ENCODE peak calls at places on chromosomes 4 and X, in four cellular contexts. X, H, K and N are unnamed samples.

GRCh38 chr4:107978716-107979451 is 10.8 kb upstream of the HADH start:
- DNase-seq in X (peak), H (no peak), K (no peak), N (no peak)

GRCh38 chr4:60822986-60823385 is 377.1 kb upstream of the ADGRL3 start:
- DNase-seq in X (no peak), H (no peak), K (no peak), N (no peak)

GRCh38 chrX:40248822-40249221 is 151.1 kb upstream of the BCOR start:
- DNase-seq in X (no peak), H (no peak), K (no peak), N (peak)

GRCh38 chrX:39643533-39643932 is 454.2 kb downstream of the BCOR start:
- DNase-seq in X (no peak), H (no peak), K (no peak), N (no peak)

GRCh38 chr4:150039790-150040189 is 38.5 kb upstream of the DCLK2 start:
- DNase-seq in X (no peak), H (no peak), K (no peak), N (no peak)

GRCh38 chr4:99664703-99665102 is 7.1 kb upstream of the C4orf54 start:
- DNase-seq in X (no peak), H (no peak), K (no peak), N (no peak)

GRCh38 chr4:2832309-2832980 is 11.2 kb upstream of the ADD1 start:
- DNase-seq in X (no peak), H (no peak), K (peak), N (no peak)

GRCh38 chrX:39309721-39310152 is 508.5 kb downstream of the MID1IP1 start:
- DNase-seq in X (no peak), H (no peak), K (peak), N (peak)

GRCh38 chrX:124887572-124887971 is 432.1 kb upstream of the TEX13C start:
- DNase-seq in X (no peak), H (no peak), K (no peak), N (no peak)

GRCh38 chr4:171025776-171026175 is 787.4 kb upstream of the GALNTL6 start:
- DNase-seq in X (no peak), H (no peak), K (no peak), N (no peak)

GRCh38 chr4:78845469-78845868 is 69.3 kb downstream of the BMP2K start:
- DNase-seq in X (no peak), H (peak), K (no peak), N (no peak)

GRCh38 chrX:17689971-17690409 is 47.3 kb upstream of the SCML1 start:
- DNase-seq in X (peak), H (peak), K (peak), N (peak)

GRCh38 chr4:89486042-89486441 is 178.4 kb upstream of the GPRIN3 start:
- DNase-seq in X (no peak), H (no peak), K (peak), N (no peak)

GRCh38 chrX:70398899-70399298 is 24.2 kb upstream of the GDPD2 start:
- DNase-seq in X (peak), H (no peak), K (no peak), N (no peak)

GRCh38 chr4:46844325-46844917 is 64.6 kb downstream of the COX7B2 start:
- DNase-seq in X (peak), H (peak), K (peak), N (peak)

GRCh38 chr4:186839122-186840037 is 115.7 kb upstream of the FAT1 start:
- DNase-seq in X (no peak), H (no peak), K (no peak), N (peak)

GRCh38 chrX:19382500-19383145 is 38.9 kb downstream of the PDHA1 start:
- DNase-seq in X (peak), H (no peak), K (peak), N (peak)

GRCh38 chr4:60368986-60369385 is 831.1 kb upstream of the ADGRL3 start:
- DNase-seq in X (no peak), H (no peak), K (no peak), N (no peak)

GRCh38 chrX:124534530-124534929 is 188.2 kb downstream of the SH2D1A start:
- DNase-seq in X (no peak), H (no peak), K (no peak), N (no peak)

GRCh38 chr4:25088342-25088952 is 57.7 kb upstream of the LGI2 start:
- DNase-seq in X (no peak), H (no peak), K (peak), N (peak)

GRCh38 chr4:523601-524000 is 24.6 kb downstream of the PIGG start:
- DNase-seq in X (no peak), H (no peak), K (no peak), N (no peak)

GRCh38 chr4:22391548-22391947 is 124.3 kb downstream of the ADGRA3 start:
- DNase-seq in X (no peak), H (no peak), K (no peak), N (no peak)

GRCh38 chr4:177285953-177286352 is 23.7 kb upstream of the NEIL3 start:
- DNase-seq in X (no peak), H (no peak), K (no peak), N (no peak)

GRCh38 chr4:76758290-76758882 is 139.6 kb downstream of the SOWAHB start:
- DNase-seq in X (peak), H (no peak), K (peak), N (peak)

GRCh38 chrX:153870791-153871360 is 15.1 kb downstream of the L1CAM start:
- DNase-seq in X (no peak), H (no peak), K (peak), N (peak)

GRCh38 chrX:129983575-129984131 is 1.2 kb downstream of the BCORL1 start:
- DNase-seq in X (no peak), H (no peak), K (peak), N (peak)

GRCh38 chrX:115892056-115892708 is 278.4 kb upstream of the AGTR2 start:
- DNase-seq in X (peak), H (no peak), K (no peak), N (no peak)

GRCh38 chr4:67674098-67674497 is 26.9 kb downstream of the UBA6 start:
- DNase-seq in X (peak), H (no peak), K (no peak), N (no peak)

GRCh38 chrX:9117851-9118250 is 83.9 kb upstream of the FAM9B start:
- DNase-seq in X (no peak), H (no peak), K (no peak), N (no peak)

GRCh38 chrX:49155243-49155899 is 7.2 kb upstream of the MAGIX start:
- DNase-seq in X (no peak), H (no peak), K (no peak), N (peak)

GRCh38 chr4:3256230-3257124 is 7.5 kb downstream of the MSANTD1 start:
- DNase-seq in X (no peak), H (no peak), K (no peak), N (no peak)

GRCh38 chr4:173214661-173215060 is 46.0 kb downstream of the GALNT7 start:
- DNase-seq in X (no peak), H (no peak), K (no peak), N (no peak)

GRCh38 chr4:153514001-153514526 is 47.9 kb downstream of the TMEM131L start:
- DNase-seq in X (no peak), H (no peak), K (no peak), N (no peak)

GRCh38 chr4:124121511-124121934 is 591.0 kb downstream of the ANKRD50 start:
- DNase-seq in X (peak), H (no peak), K (no peak), N (no peak)

GRCh38 chrX:97367149-97367548 is 483.4 kb downstream of the RPA4 start:
- DNase-seq in X (no peak), H (no peak), K (no peak), N (no peak)

GRCh38 chr4:905485-906214 is 26.5 kb downstream of the GAK start:
- DNase-seq in X (no peak), H (no peak), K (no peak), N (no peak)

GRCh38 chr4:171875291-171875690 is 62.1 kb downstream of the GALNTL6 start:
- DNase-seq in X (no peak), H (no peak), K (no peak), N (no peak)

GRCh38 chrX:71372388-71372787 is 6.2 kb downstream of the TAF1 start:
- DNase-seq in X (no peak), H (no peak), K (no peak), N (no peak)

GRCh38 chr4:7054106-7054880 is 11.1 kb downstream of the TADA2B start:
- DNase-seq in X (no peak), H (no peak), K (no peak), N (no peak)

GRCh38 chrX:103417933-103418332 is 41.6 kb downstream of the BEX3 start:
- DNase-seq in X (no peak), H (no peak), K (no peak), N (no peak)
- TF ChIP-seq NFIC in X (no peak), H (no peak), K (no peak), N (no peak)

DNA sequence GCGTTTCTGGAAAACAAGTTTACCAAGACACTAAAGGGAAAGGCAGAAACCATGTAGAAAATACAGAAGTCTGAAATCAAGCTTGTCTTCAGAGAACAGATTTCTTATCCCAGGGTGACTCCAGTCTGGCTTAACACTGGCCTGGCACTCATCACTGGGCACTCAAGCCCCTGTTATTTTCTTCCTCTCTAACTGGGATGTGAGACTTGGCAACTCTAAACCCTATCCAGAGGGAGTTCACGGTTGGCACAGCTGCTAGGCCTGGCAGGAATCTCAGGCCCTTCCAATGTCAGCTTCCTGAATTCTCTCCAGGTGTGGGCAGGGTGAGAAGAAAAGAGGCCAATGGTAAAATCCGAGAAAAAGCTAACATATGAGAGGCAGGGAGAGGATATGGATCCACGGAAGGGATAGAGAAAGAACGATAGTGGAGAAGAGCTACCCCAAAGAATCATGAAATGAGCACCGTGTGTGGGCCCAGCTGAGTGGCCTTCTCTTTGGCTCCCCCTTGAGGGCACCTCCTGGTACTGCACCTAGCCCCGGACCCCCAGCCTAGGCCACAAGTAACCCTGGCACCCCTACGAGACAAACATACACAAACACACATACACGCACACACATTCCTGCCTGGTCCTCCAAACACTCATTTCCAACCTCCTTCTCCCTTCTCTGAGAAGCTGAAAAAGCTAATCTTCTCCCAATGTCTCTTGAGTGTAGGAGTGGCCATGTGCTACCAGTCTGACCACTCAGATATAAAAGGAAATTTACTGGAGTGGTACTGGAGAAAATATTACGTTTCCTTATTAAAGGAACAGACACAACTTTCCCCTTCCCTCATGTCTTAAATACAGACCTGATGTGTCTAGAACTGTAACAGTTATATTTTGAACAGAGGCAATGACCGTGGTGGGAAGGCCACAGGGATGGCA is 16.6 kb upstream of the PTCHD1 start:
- DNase-seq in X (no peak), H (no peak), K (peak), N (peak)
- TF ChIP-seq NFIC in X (no peak), H (no peak), K (no peak), N (no peak)

DNA sequence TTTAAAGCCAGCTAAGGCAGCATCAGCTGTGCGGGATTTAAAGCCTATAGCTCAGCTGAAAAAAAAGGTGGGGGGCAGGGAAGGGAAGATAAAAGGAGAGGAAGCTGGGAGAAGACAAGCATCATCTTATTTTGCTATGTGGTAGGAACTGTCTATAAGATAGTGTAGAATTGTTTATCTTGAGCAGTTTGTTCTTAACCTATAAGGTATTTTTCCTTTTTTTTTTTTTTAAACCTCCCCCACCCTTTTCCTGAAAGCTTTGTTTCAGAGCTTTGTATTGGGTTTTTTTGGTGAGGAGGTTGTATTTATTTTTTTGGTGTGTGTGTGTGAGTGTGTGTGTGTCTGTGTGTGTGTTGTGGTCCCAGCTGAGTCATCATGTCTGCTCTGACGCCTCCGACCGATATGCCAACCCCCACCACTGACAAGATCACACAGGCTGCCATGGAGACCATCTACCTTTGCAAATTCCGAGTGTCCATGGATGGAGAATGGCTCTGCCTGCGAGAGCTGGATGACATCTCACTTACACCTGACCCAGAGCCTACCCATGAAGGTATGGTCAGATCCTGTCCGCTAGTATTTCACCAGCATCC is 531 bp downstream of the RUFY3 start:
- DNase-seq in X (no peak), H (no peak), K (peak), N (peak)
- TF ChIP-seq NFIC in X (no peak), H (peak), K (no peak), N (no peak)

GRCh38 chrX:106726485-106727437 is at the start of gene RNF128:
- DNase-seq in X (peak), H (no peak), K (peak), N (no peak)
- TF ChIP-seq NFIC in X (no peak), H (no peak), K (no peak), N (no peak)

GRCh38 chr4:174334628-174335027 is 50.9 kb downstream of the CEP44 start:
- DNase-seq in X (no peak), H (peak), K (no peak), N (no peak)
- TF ChIP-seq NFIC in X (no peak), H (peak), K (no peak), N (no peak)

GRCh38 chr4:74975082-74975481 is 42.2 kb downstream of the PARM1 start:
- DNase-seq in X (no peak), H (no peak), K (no peak), N (no peak)
- TF ChIP-seq NFIC in X (no peak), H (peak), K (no peak), N (no peak)

DNA sequence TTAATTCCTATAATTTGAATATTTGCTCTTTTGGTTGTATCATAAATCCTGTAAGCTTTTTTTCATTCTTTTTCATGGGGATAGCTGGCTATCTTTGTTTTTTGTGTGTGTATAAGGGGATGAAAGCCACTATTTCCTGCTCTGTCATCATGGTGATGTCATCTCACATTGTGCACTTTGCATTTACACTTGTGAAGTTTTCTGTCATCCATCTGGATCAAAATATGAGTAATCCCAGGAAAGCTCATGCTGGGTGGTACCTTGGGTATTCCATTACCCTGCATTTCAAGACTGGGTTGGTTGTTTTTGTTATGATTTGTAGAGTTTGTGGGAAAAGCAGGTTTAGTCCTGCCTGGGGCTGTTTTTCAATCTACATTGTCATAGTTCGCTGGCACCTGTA is 367.3 kb downstream of the CHIC1 start:
- DNase-seq in X (no peak), H (no peak), K (no peak), N (no peak)
- TF ChIP-seq NFIC in X (no peak), H (no peak), K (no peak), N (no peak)

GRCh38 chr4:26484538-26484937 is 5.7 kb downstream of the CCKAR start:
- DNase-seq in X (no peak), H (no peak), K (no peak), N (no peak)
- TF ChIP-seq NFIC in X (no peak), H (no peak), K (no peak), N (no peak)

GRCh38 chrX:54294306-54294705 is 63.5 kb downstream of the WNK3 start:
- DNase-seq in X (peak), H (no peak), K (no peak), N (no peak)
- TF ChIP-seq NFIC in X (no peak), H (no peak), K (no peak), N (no peak)

GRCh38 chr4:16516796-16517413 is 290.6 kb upstream of the TAPT1 start:
- DNase-seq in X (no peak), H (no peak), K (peak), N (no peak)
- TF ChIP-seq NFIC in X (no peak), H (no peak), K (peak), N (peak)